ENCODE peak calls at places on chromosomes 3 and 15, in four cellular contexts. U is PC-3, Y is brain microvascular endothelial cell, E is heart left ventricle. L is an unnamed sample. For H3K27me3, the result is how much of the 10 kb centered on the place peaks cover.

GRCh38 chr15:92527197-92527596 is 128.4 kb downstream of the FAM174B start:
- DNase-seq in E (peak), Y (no peak), U (peak), L (no peak)

GRCh38 chr3:8457039-8457438 is 44.6 kb upstream of the LMCD1 start:
- DNase-seq in U (no peak), E (no peak), Y (no peak), L (no peak)

GRCh38 chr3:68771683-68772082 is 160.7 kb downstream of the TAFA4 start:
- DNase-seq in Y (no peak), U (no peak), E (no peak), L (no peak)

GRCh38 chr3:148175215-148175614 is 522.5 kb upstream of the AGTR1 start:
- DNase-seq in Y (no peak), E (no peak), U (no peak), L (peak)

GRCh38 chr3:187210555-187211327 is 13.5 kb downstream of the RTP1 start:
- DNase-seq in E (no peak), U (no peak), Y (no peak), L (peak)

GRCh38 chr3:195111322-195111710 is 159.6 kb downstream of the XXYLT1 start:
- DNase-seq in U (no peak), Y (no peak), E (no peak), L (no peak)

GRCh38 chr3:45665101-45665572 is 24.1 kb upstream of the SACM1L start:
- DNase-seq in U (peak), E (peak), Y (no peak), L (no peak)

GRCh38 chr3:68334547-68334946 is 597.8 kb downstream of the TAFA4 start:
- DNase-seq in U (no peak), Y (no peak), E (no peak), L (no peak)

GRCh38 chr15:70127288-70127746 is 29.6 kb upstream of the TLE3 start:
- DNase-seq in E (peak), U (peak), Y (no peak), L (no peak)

GRCh38 chr3:135690664-135691063 is 274.9 kb upstream of the PPP2R3A start:
- DNase-seq in Y (no peak), U (no peak), E (no peak), L (no peak)

GRCh38 chr3:36688815-36689214 is 75.5 kb downstream of the DCLK3 start:
- DNase-seq in Y (no peak), E (no peak), U (no peak), L (no peak)

GRCh38 chr15:81880833-81881232 is 165.0 kb downstream of the MEX3B start:
- DNase-seq in Y (no peak), E (no peak), U (no peak), L (no peak)

DNA sequence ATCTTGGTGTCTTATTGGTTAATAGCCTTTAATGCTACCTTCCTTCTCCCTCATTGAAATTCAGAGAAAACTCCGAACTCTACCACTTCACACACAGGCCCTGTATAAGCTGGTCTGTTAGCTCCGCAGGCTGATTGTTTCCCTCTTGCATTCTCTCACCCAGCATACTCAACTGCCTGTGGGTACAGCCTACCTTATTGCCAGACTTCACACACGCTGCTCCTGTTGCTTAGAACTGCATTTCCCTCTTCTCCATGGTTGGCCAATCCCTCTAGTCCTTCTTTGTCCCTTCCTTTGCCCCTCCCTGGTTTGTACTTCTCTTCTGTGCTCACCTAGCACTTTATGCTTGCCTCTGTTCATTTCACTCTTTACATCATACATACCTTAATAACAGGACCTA is 92.9 kb upstream of the PRTG start:
- DNase-seq in E (no peak), U (no peak), Y (no peak), L (no peak)
- H3K27me3 ChIP-seq in E (under half), U (under half), Y (under half), L (under half)

DNA sequence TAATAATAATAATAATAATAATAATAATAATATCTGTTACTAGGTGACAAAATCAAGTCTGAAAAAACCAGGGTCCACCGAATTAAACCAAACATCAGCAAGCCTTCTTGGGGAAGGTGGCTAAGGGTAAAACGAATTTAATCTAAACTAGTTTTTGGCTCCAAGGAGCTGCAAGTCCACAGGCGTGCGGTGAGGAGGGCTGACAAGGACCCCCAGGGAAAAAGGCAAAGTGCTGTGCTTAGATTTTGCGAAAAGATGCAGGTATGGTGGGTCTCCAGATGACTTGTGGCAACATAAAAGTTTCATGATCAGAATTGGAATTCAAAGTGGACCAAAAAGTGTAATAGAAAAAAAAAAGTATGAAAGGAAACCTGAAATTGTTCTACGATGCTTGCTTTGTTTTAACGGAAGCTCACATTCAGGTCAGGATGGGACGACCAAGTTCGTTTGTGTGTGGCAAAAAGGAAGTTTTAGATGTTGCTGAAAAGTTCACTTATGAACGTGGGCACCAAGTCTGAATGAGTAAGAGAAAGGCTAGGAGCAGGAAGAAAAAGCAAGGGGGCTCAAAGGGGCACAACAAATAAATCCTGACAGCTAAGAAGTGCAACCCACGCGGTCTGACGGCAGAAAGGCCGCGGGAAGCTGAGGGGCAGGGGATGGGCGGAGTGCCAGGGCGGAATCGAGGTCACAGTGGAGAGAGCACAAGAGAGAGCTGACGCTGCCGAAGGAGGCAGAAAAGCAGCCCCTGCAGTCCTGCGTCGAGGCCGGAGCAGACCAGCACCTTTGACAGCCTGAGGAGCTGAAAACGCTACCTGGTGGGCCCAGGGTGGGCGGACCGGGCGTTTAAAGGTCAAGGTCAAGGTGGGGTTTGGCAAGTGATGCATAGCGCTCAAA is 1.1 kb downstream of the WDR82 start:
- DNase-seq in Y (peak), U (peak), E (peak), L (no peak)
- TF ChIP-seq CTCF in Y (no peak), U (no peak), E (no peak), L (no peak)

DNA sequence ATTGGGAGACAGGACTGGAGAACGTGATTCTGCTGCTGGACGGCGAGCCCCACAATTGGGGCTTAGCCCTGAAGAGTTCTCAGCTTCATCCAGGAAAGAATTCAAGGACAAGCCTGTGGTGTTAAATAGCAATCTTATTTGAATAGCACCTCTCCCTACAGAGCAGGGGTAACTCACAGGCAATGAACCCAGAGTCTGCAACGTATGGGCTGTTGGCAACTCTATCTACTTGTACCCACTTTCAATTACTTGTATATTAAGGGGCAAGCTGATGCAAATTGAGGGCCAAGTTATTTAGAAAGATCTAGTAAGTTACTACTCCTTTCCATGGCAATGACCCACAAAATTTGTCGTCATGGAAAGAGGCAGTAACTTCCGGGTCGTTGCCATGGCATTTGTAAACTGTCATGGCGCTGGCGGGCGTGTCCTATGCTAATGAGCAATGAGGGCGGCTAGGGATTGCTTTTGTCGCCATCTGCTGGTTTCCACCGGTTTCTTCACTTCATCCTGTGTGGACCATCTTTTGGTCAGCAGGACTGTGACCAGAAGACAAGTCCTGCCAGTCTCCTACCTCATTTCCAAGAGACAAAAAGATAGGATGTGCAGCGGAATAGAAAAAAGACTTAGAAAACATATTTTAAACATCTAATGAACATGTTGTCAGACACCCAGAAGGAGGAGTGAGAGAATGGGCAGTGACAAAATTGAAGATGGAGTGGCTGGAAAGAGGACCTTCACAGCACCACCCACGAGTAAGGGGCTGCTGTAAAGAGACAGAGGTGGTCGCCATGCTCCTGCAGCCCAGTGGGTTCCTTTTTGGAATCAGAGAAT is 45.8 kb upstream of the SH3BP5 start:
- DNase-seq in Y (peak), E (peak), U (peak), L (peak)
- H3K4me3 ChIP-seq in Y (no peak), E (peak), U (no peak), L (no peak)

GRCh38 chr15:77675806-77676415 is 43.2 kb upstream of the LINGO1 start:
- DNase-seq in E (peak), U (no peak), Y (no peak), L (no peak)
- H3K27me3 ChIP-seq in E (under half), U (half or more), Y (under half), L (under half)

DNA sequence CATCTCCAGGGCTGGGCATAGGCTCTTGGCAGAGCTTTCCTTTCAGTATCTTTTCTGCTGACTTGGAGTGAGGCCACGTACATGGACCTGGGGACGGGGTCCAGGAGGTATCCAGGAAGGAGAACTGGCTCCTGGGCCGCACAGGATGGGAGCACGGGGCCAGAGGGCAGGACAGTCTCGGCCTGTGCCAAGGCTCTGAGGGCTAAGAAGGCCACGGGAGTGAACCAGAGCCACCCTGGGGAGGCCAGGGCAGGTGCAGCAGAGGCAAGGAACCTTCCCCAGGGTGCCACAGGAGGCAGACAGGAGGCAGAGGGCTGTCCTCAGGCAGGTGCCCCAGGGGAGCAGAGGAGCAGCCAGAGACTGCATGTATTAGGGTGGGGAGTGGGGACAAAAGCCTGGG is 50.3 kb downstream of the PLXNA1 start:
- DNase-seq in E (no peak), U (no peak), Y (no peak), L (no peak)
- TF ChIP-seq CTCF in E (no peak), U (no peak), Y (no peak), L (no peak)

L was measured in BJ.